ENCODE peak calls at places on chromosomes 12 and 14, in six cellular contexts. One of them, this sample, is unnamed.

GRCh38 chr14:66443158-66443695 is 42.9 kb upstream of the CCDC196 start:
- DNase-seq in IMR-90: no peak
- DNase-seq in GM12878: no peak
- DNase-seq in HepG2: no peak
- DNase-seq in K562: no peak
- DNase-seq in A549: no peak
- DNase-seq in this sample: no peak

GRCh38 chr12:105561981-105562726 is 231.7 kb downstream of the C12orf75 start:
- DNase-seq in HepG2: no peak
- DNase-seq in K562: no peak
- DNase-seq in GM12878: no peak
- DNase-seq in IMR-90: peak
- DNase-seq in A549: peak
- DNase-seq in this sample: peak

GRCh38 chr14:89617471-89618291 is 200.6 kb upstream of the FOXN3 start:
- DNase-seq in GM12878: no peak
- DNase-seq in A549: no peak
- DNase-seq in HepG2: peak
- DNase-seq in K562: no peak
- DNase-seq in IMR-90: peak
- DNase-seq in this sample: peak

GRCh38 chr12:128802756-128803155 is 21.0 kb downstream of the SLC15A4 start:
- DNase-seq in HepG2: no peak
- DNase-seq in A549: no peak
- DNase-seq in IMR-90: no peak
- DNase-seq in K562: no peak
- DNase-seq in GM12878: no peak
- DNase-seq in this sample: no peak

GRCh38 chr12:109239691-109240090 is 69.4 kb downstream of the FOXN4 start:
- DNase-seq in A549: no peak
- DNase-seq in GM12878: no peak
- DNase-seq in K562: no peak
- DNase-seq in IMR-90: no peak
- DNase-seq in HepG2: no peak
- DNase-seq in this sample: no peak

GRCh38 chr12:6613776-6614512 is 6.8 kb upstream of the CHD4 start:
- DNase-seq in A549: peak
- DNase-seq in GM12878: no peak
- DNase-seq in IMR-90: peak
- DNase-seq in K562: peak
- DNase-seq in HepG2: peak
- DNase-seq in this sample: peak

GRCh38 chr14:78605065-78605762 is 435.0 kb downstream of the NRXN3 start:
- DNase-seq in GM12878: no peak
- DNase-seq in HepG2: no peak
- DNase-seq in K562: no peak
- DNase-seq in IMR-90: no peak
- DNase-seq in A549: no peak
- DNase-seq in this sample: no peak

GRCh38 chr12:110537605-110538409 is 35.7 kb downstream of the RAD9B start:
- DNase-seq in IMR-90: no peak
- DNase-seq in A549: no peak
- DNase-seq in GM12878: no peak
- DNase-seq in K562: no peak
- DNase-seq in HepG2: no peak
- DNase-seq in this sample: no peak

GRCh38 chr14:49549881-49550280 is 36.3 kb downstream of the RPS29 start:
- DNase-seq in HepG2: no peak
- DNase-seq in IMR-90: peak
- DNase-seq in A549: no peak
- DNase-seq in GM12878: no peak
- DNase-seq in K562: no peak
- DNase-seq in this sample: no peak

GRCh38 chr14:34049769-34050168 is 98.9 kb upstream of the EGLN3 start:
- DNase-seq in A549: no peak
- DNase-seq in HepG2: no peak
- DNase-seq in IMR-90: no peak
- DNase-seq in GM12878: no peak
- DNase-seq in K562: no peak
- DNase-seq in this sample: no peak

GRCh38 chr12:72790273-72790672 is 518.1 kb downstream of the TRHDE start:
- DNase-seq in HepG2: no peak
- DNase-seq in IMR-90: no peak
- DNase-seq in A549: no peak
- DNase-seq in GM12878: no peak
- DNase-seq in K562: no peak
- DNase-seq in this sample: no peak

GRCh38 chr14:40367717-40368116 is 935.5 kb upstream of the FBXO33 start:
- DNase-seq in K562: no peak
- DNase-seq in GM12878: no peak
- DNase-seq in A549: no peak
- DNase-seq in IMR-90: no peak
- DNase-seq in HepG2: no peak
- DNase-seq in this sample: no peak

GRCh38 chr14:61101803-61102548 is 120.9 kb downstream of the SLC38A6 start:
- DNase-seq in IMR-90: peak
- DNase-seq in K562: no peak
- DNase-seq in GM12878: no peak
- DNase-seq in A549: no peak
- DNase-seq in HepG2: no peak
- DNase-seq in this sample: no peak

GRCh38 chr12:51911788-51912711 is 4.7 kb downstream of the ACVRL1 start:
- DNase-seq in A549: no peak
- DNase-seq in IMR-90: peak
- DNase-seq in GM12878: no peak
- DNase-seq in K562: peak
- DNase-seq in HepG2: no peak
- DNase-seq in this sample: peak

GRCh38 chr12:87086118-87086891 is 830.1 kb upstream of the MGAT4C start:
- DNase-seq in K562: no peak
- DNase-seq in HepG2: no peak
- DNase-seq in GM12878: no peak
- DNase-seq in IMR-90: peak
- DNase-seq in A549: no peak
- DNase-seq in this sample: no peak

GRCh38 chr14:53432378-53432802 is 279.3 kb upstream of the DDHD1 start:
- DNase-seq in A549: peak
- DNase-seq in GM12878: no peak
- DNase-seq in IMR-90: peak
- DNase-seq in HepG2: peak
- DNase-seq in K562: peak
- DNase-seq in this sample: peak

GRCh38 chr14:23068792-23069412 is 11.6 kb upstream of the CDH24 start:
- DNase-seq in K562: peak
- DNase-seq in GM12878: peak
- DNase-seq in A549: peak
- DNase-seq in HepG2: peak
- DNase-seq in IMR-90: peak
- DNase-seq in this sample: peak
- TF ChIP-seq BHLHE40 in K562: peak
- TF ChIP-seq BHLHE40 in GM12878: no peak
- TF ChIP-seq BHLHE40 in A549: no peak
- TF ChIP-seq BHLHE40 in HepG2: no peak
- TF ChIP-seq BHLHE40 in IMR-90: no peak
- TF ChIP-seq BHLHE40 in this sample: no peak

DNA sequence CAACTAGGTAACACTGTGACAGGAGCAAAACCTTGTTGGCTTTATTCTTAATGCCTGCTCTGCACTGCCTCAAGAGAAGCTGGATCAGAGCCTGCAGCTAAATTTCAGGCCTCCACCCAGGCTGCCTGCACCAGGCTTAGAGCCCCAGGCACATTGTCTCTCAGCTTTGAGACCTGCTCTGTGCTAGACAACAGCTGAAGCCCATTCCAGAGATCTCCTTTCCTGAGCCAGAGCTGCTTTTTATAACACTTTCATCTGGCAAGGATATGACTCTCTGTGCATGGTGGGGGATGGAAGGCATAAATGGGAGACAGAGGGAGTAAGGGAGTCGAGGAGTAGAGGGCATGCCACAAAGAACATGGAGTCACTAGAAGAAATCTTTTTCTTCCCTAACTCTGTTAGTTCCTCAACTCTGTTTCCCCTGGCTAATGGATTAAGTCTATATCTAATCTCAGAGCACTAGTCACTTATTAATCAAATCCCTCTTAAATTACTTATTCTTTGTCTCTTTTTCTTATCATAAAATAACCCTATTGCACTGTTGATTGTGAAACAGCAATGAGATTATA is 27.1 kb upstream of the LUM start:
- DNase-seq in GM12878: no peak
- DNase-seq in K562: no peak
- DNase-seq in HepG2: no peak
- DNase-seq in IMR-90: no peak
- DNase-seq in A549: no peak
- DNase-seq in this sample: no peak
- TF ChIP-seq BHLHE40 in GM12878: no peak
- TF ChIP-seq BHLHE40 in K562: no peak
- TF ChIP-seq BHLHE40 in HepG2: no peak
- TF ChIP-seq BHLHE40 in IMR-90: no peak
- TF ChIP-seq BHLHE40 in A549: no peak
- TF ChIP-seq BHLHE40 in this sample: no peak

GRCh38 chr14:37888234-37888633 is 292.8 kb downstream of the TTC6 start:
- DNase-seq in HepG2: no peak
- DNase-seq in K562: no peak
- DNase-seq in GM12878: no peak
- DNase-seq in A549: no peak
- DNase-seq in IMR-90: no peak
- DNase-seq in this sample: no peak
- TF ChIP-seq BHLHE40 in HepG2: no peak
- TF ChIP-seq BHLHE40 in K562: no peak
- TF ChIP-seq BHLHE40 in GM12878: no peak
- TF ChIP-seq BHLHE40 in A549: no peak
- TF ChIP-seq BHLHE40 in IMR-90: no peak
- TF ChIP-seq BHLHE40 in this sample: no peak

GRCh38 chr14:75279153-75279738 is 618 bp downstream of the FOS start:
- DNase-seq in A549: no peak
- DNase-seq in IMR-90: peak
- DNase-seq in GM12878: no peak
- DNase-seq in K562: peak
- DNase-seq in HepG2: no peak
- DNase-seq in this sample: peak
- TF ChIP-seq BHLHE40 in A549: no peak
- TF ChIP-seq BHLHE40 in IMR-90: no peak
- TF ChIP-seq BHLHE40 in GM12878: no peak
- TF ChIP-seq BHLHE40 in K562: no peak
- TF ChIP-seq BHLHE40 in HepG2: no peak
- TF ChIP-seq BHLHE40 in this sample: no peak

GRCh38 chr14:71933026-71933587 is 878 bp downstream of the RGS6 start:
- DNase-seq in IMR-90: no peak
- DNase-seq in A549: no peak
- DNase-seq in HepG2: no peak
- DNase-seq in GM12878: no peak
- DNase-seq in K562: no peak
- DNase-seq in this sample: peak
- TF ChIP-seq BHLHE40 in IMR-90: no peak
- TF ChIP-seq BHLHE40 in A549: no peak
- TF ChIP-seq BHLHE40 in HepG2: no peak
- TF ChIP-seq BHLHE40 in GM12878: no peak
- TF ChIP-seq BHLHE40 in K562: no peak
- TF ChIP-seq BHLHE40 in this sample: no peak

DNA sequence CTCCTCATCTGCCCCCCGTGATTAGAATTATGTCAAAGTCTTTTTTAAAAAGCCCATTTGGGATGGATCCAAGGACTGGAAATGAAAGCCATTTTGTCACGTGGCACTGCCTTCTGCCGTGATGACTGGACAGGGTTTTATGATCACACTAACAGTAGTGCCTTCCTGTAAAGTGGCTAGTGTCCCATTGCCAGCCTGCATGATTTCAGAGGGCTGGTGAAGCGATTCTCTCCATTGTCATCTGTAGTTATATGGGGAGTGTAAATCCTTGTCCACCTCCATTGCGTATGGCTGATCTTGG is 37.6 kb downstream of the CFAP251 start:
- DNase-seq in HepG2: no peak
- DNase-seq in GM12878: no peak
- DNase-seq in K562: no peak
- DNase-seq in A549: no peak
- DNase-seq in IMR-90: no peak
- DNase-seq in this sample: no peak
- TF ChIP-seq BHLHE40 in HepG2: no peak
- TF ChIP-seq BHLHE40 in GM12878: no peak
- TF ChIP-seq BHLHE40 in K562: no peak
- TF ChIP-seq BHLHE40 in A549: no peak
- TF ChIP-seq BHLHE40 in IMR-90: no peak
- TF ChIP-seq BHLHE40 in this sample: no peak

DNA sequence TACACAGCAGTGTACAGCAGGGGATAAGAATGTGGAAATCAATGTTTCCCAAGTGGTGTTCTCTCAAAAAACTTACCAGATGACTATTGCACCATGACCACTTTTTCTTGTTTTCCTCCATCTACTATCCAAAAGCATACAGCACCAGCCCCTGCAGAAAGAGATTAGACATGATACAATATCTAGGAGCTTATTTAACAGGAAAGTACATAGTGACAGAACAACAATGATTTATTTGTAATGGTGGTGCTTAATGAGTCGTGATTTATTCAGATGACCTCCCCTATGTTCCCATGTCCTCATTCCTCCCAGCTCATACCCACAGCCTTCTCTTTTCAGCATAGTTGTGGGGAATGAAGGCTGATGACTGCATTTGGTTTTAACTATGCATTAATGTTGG is 413.6 kb downstream of the BTG1 start:
- DNase-seq in K562: no peak
- DNase-seq in GM12878: no peak
- DNase-seq in IMR-90: peak
- DNase-seq in HepG2: no peak
- DNase-seq in A549: no peak
- DNase-seq in this sample: no peak
- TF ChIP-seq BHLHE40 in K562: no peak
- TF ChIP-seq BHLHE40 in GM12878: no peak
- TF ChIP-seq BHLHE40 in IMR-90: no peak
- TF ChIP-seq BHLHE40 in HepG2: no peak
- TF ChIP-seq BHLHE40 in A549: no peak
- TF ChIP-seq BHLHE40 in this sample: no peak